ENCODE peak calls at places on chromosomes 1 and 21, in seven cellular contexts. P is mammary epithelial cell; U is tibial nerve; H is astrocyte of the spinal cord; C is esophagus squamous epithelium; D is amygdala; B is activated naive CD4-positive, alpha-beta T cell treated with anti-CD3 and anti-CD28 coated beads, Interleukin-2, amount 10 ng/mL, durations not matched to agents 7 days and 5 days. S is an unnamed sample.

GRCh38 chr1:203537806-203538464 is 44.0 kb downstream of the OPTC start:
- DNase-seq in P (no peak), U (no peak), B (no peak), H (no peak), C (no peak), D (no peak), S (no peak)

GRCh38 chr1:236992449-236992848 is 11.8 kb downstream of the MT1HL1 start:
- DNase-seq in P (no peak), D (no peak), B (no peak), U (no peak), C (no peak), H (no peak), S (no peak)

GRCh38 chr1:244207042-244207934 is 156.2 kb downstream of the ZBTB18 start:
- DNase-seq in P (no peak), U (no peak), H (peak), D (no peak), C (no peak), B (no peak), S (no peak)

GRCh38 chr1:200506471-200506870 is 96.6 kb upstream of the ZNF281 start:
- DNase-seq in D (no peak), C (no peak), P (no peak), B (no peak), U (no peak), H (no peak), S (no peak)

GRCh38 chr1:221011145-221011544 is 131.9 kb downstream of the HLX start:
- DNase-seq in D (no peak), B (no peak), C (no peak), U (no peak), P (no peak), H (no peak), S (no peak)

GRCh38 chr1:111515291-111516007 is 12.0 kb upstream of the ADORA3 start:
- DNase-seq in H (peak), C (no peak), D (peak), B (peak), P (peak), U (no peak), S (peak)

GRCh38 chr1:5713101-5713820 is 279.0 kb downstream of the NPHP4 start:
- DNase-seq in D (no peak), P (no peak), H (no peak), C (no peak), U (no peak), B (no peak), S (no peak)

GRCh38 chr21:24444736-24445135 is 1162.5 kb downstream of the MRPL39 start:
- DNase-seq in D (no peak), H (no peak), B (no peak), P (no peak), C (no peak), U (no peak), S (no peak)

GRCh38 chr21:40471103-40471502 is 375.9 kb downstream of the DSCAM start:
- DNase-seq in U (no peak), H (no peak), P (no peak), B (no peak), C (no peak), D (no peak), S (peak)

GRCh38 chr21:25934771-25935224 is 200.0 kb downstream of the GABPA start:
- DNase-seq in D (no peak), U (peak), B (peak), C (no peak), P (peak), H (peak), S (peak)

GRCh38 chr1:245599413-245600174 is 444.8 kb downstream of the KIF26B start:
- DNase-seq in D (no peak), C (no peak), P (no peak), U (no peak), H (peak), B (no peak), S (peak)

GRCh38 chr1:165697491-165697880 is 876 bp downstream of the ALDH9A1 start:
- DNase-seq in B (no peak), P (peak), C (no peak), U (no peak), D (no peak), H (no peak), S (peak)

GRCh38 chr1:168717906-168718891 is 10.8 kb downstream of the DPT start:
- DNase-seq in C (no peak), P (no peak), H (no peak), B (no peak), U (no peak), D (no peak), S (peak)

GRCh38 chr1:94807742-94808491 is 12.2 kb upstream of the SLC44A3 start:
- DNase-seq in D (no peak), P (no peak), H (no peak), U (no peak), B (peak), C (no peak), S (peak)

GRCh38 chr1:65066766-65067490 is 81.1 kb upstream of the AK4 start:
- DNase-seq in P (peak), D (peak), C (peak), B (peak), H (peak), U (peak), S (peak)

GRCh38 chr1:37741130-37741529 is 23.8 kb downstream of the EPHA10 start:
- DNase-seq in D (peak), H (no peak), C (no peak), P (peak), U (no peak), B (no peak), S (peak)

GRCh38 chr1:22814176-22815042 is 103.8 kb downstream of the EPHB2 start:
- DNase-seq in C (no peak), D (peak), U (peak), P (no peak), H (peak), B (no peak), S (no peak)

S was measured in Daoy.